ENCODE peak calls at places on chromosomes 3 and 15, in seven cellular contexts. R, V, I, F, Y, D and T are unnamed samples.
A peak's percentile ranks its signal among the peaks of the same experiment; 100 is the strongest.

GRCh38 chr3:125161607-125162219 is 50.8 kb downstream of the SLC12A8 start:
- DNase-seq in V (no peak), I (no peak), D (no peak), R (peak; percentile 77), Y (no peak), F (no peak), T (no peak)

GRCh38 chr3:78644847-78645246 is 1123.0 kb downstream of the ROBO1 start:
- DNase-seq in F (no peak), R (no peak), I (no peak), V (no peak), Y (no peak), D (no peak), T (no peak)

GRCh38 chr3:39668420-39668819 is 141.0 kb upstream of the MYRIP start:
- DNase-seq in R (no peak), V (no peak), I (no peak), Y (peak; percentile 62), F (peak; percentile 19), D (no peak), T (peak; percentile 31)

GRCh38 chr15:33581032-33581431 is 270.3 kb downstream of the RYR3 start:
- DNase-seq in I (peak; percentile 31), F (no peak), D (no peak), Y (no peak), R (no peak), V (no peak), T (no peak)

GRCh38 chr3:8555705-8556314 is 54.2 kb downstream of the LMCD1 start:
- DNase-seq in F (no peak), D (no peak), I (no peak), Y (no peak), R (no peak), V (no peak), T (no peak)

GRCh38 chr15:101068961-101069734 is 150.0 kb downstream of the LRRK1 start:
- DNase-seq in V (no peak), D (no peak), Y (no peak), R (peak; percentile 76), F (no peak), I (no peak), T (no peak)

GRCh38 chr15:87419341-87419740 is 837.2 kb downstream of the NTRK3 start:
- DNase-seq in R (no peak), Y (no peak), F (no peak), I (no peak), D (no peak), V (no peak), T (no peak)

GRCh38 chr15:36110659-36110993 is 468.8 kb upstream of the CDIN1 start:
- DNase-seq in R (no peak), D (no peak), F (no peak), I (no peak), Y (no peak), V (no peak), T (no peak)

GRCh38 chr3:48240000-48240710 is 749 bp upstream of the ZNF589 start:
- DNase-seq in V (no peak), I (no peak), Y (no peak), F (no peak), R (peak; percentile 62), D (no peak), T (no peak)

GRCh38 chr3:143975549-143976152 is 4.0 kb downstream of the DIPK2A start:
- DNase-seq in Y (peak; percentile 72), D (no peak), I (no peak), F (peak; percentile 35), R (no peak), V (no peak), T (no peak)

GRCh38 chr3:131538968-131539367 is 36.2 kb upstream of the MRPL3 start:
- DNase-seq in F (no peak), V (no peak), R (no peak), I (no peak), Y (no peak), D (no peak), T (no peak)

GRCh38 chr3:170768334-170768801 is 101.6 kb downstream of the RPL22L1 start:
- DNase-seq in D (no peak), I (peak; percentile 4), V (no peak), Y (no peak), F (no peak), R (no peak), T (no peak)

GRCh38 chr15:67059127-67059553 is 6.3 kb upstream of the SMAD3 start:
- DNase-seq in D (no peak), F (no peak), V (no peak), Y (no peak), I (no peak), R (no peak), T (no peak)

GRCh38 chr15:31031471-31032064 is 40.1 kb upstream of the MTMR10 start:
- DNase-seq in I (no peak), D (no peak), R (no peak), F (no peak), Y (peak; percentile 74), V (no peak), T (no peak)

GRCh38 chr15:95840004-95840403 is 490.5 kb upstream of the NR2F2 start:
- DNase-seq in R (peak; percentile 88), I (no peak), V (no peak), F (peak; percentile 17), D (no peak), Y (no peak), T (no peak)

GRCh38 chr15:31977812-31978662 is 52.3 kb upstream of the CHRNA7 start:
- DNase-seq in I (peak; percentile 79), F (no peak), V (peak; percentile 27), D (peak; percentile 45), Y (peak; percentile 57), R (no peak), T (no peak)

GRCh38 chr3:105830836-105831235 is 38.0 kb downstream of the CBLB start:
- DNase-seq in V (no peak), F (no peak), Y (no peak), D (no peak), I (no peak), R (no peak), T (no peak)

GRCh38 chr3:55484191-55484644 is 2.9 kb downstream of the WNT5A start:
- DNase-seq in R (no peak), D (no peak), I (no peak), Y (no peak), F (no peak), V (no peak), T (no peak)

GRCh38 chr3:87167634-87168456 is 59.3 kb upstream of the CHMP2B start:
- DNase-seq in R (no peak), F (peak; percentile 31), Y (peak; percentile 61), V (no peak), I (no peak), D (no peak), T (peak; percentile 27)

GRCh38 chr15:49904296-49904695 is 214.7 kb downstream of the ATP8B4 start:
- DNase-seq in F (no peak), I (no peak), R (no peak), V (no peak), D (no peak), Y (no peak), T (no peak)